ENCODE peak calls at places on chromosome 22, in six cellular contexts. W, T, F, O, Y and Z are unnamed samples.

GRCh38 chr22:46139895-46140350 is 10.4 kb upstream of the PPARA start:
- DNase-seq in T (no peak), F (no peak), W (no peak), O (no peak), Y (peak), Z (peak)

GRCh38 chr22:20036119-20036518 is 15.2 kb downstream of the TANGO2 start:
- DNase-seq in W (no peak), F (no peak), Y (no peak), O (no peak), T (no peak), Z (no peak)

GRCh38 chr22:28299760-28300159 is 379.9 kb downstream of the TTC28 start:
- DNase-seq in W (peak), F (no peak), T (no peak), O (no peak), Y (peak), Z (no peak)

GRCh38 chr22:43203471-43203981 is 16.6 kb upstream of the TTLL12 start:
- DNase-seq in F (no peak), T (no peak), Y (peak), W (peak), O (peak), Z (peak)

GRCh38 chr22:34973016-34973415 is 92.9 kb upstream of the ISX start:
- DNase-seq in O (peak), F (no peak), T (no peak), W (peak), Y (no peak), Z (no peak)

GRCh38 chr22:22067192-22067591 is 84.6 kb upstream of the TOP3B start:
- DNase-seq in T (no peak), Y (no peak), W (no peak), F (no peak), O (no peak), Z (no peak)

GRCh38 chr22:42747701-42748513 is 27.2 kb upstream of the A4GALT start:
- DNase-seq in T (peak), F (no peak), Y (no peak), W (peak), O (peak), Z (no peak)

GRCh38 chr22:43110444-43110926 is at the start of gene BIK:
- DNase-seq in Y (peak), O (peak), W (peak), F (peak), T (peak), Z (peak)

GRCh38 chr22:49789289-49790141 is 38.2 kb downstream of the BRD1 start:
- DNase-seq in O (no peak), F (peak), W (peak), Y (peak), T (no peak), Z (peak)

GRCh38 chr22:23064381-23065068 is 5.8 kb upstream of the GNAZ start:
- DNase-seq in F (no peak), W (no peak), O (no peak), Y (peak), T (peak), Z (peak)

GRCh38 chr22:19719055-19719482 is 4.3 kb upstream of the GP1BB start:
- DNase-seq in O (no peak), F (no peak), T (no peak), Y (no peak), W (no peak), Z (no peak)

GRCh38 chr22:24471570-24471969 is 23.6 kb upstream of the UPB1 start:
- DNase-seq in F (no peak), Y (peak), T (no peak), W (no peak), O (no peak), Z (no peak)

GRCh38 chr22:50641696-50642607 is 14.0 kb upstream of the ARSA start:
- DNase-seq in Y (no peak), T (no peak), F (no peak), O (peak), W (peak), Z (peak)

GRCh38 chr22:36760716-36761115 is 15.2 kb downstream of the IFT27 start:
- DNase-seq in Y (no peak), O (no peak), T (no peak), W (no peak), F (no peak), Z (no peak)

DNA sequence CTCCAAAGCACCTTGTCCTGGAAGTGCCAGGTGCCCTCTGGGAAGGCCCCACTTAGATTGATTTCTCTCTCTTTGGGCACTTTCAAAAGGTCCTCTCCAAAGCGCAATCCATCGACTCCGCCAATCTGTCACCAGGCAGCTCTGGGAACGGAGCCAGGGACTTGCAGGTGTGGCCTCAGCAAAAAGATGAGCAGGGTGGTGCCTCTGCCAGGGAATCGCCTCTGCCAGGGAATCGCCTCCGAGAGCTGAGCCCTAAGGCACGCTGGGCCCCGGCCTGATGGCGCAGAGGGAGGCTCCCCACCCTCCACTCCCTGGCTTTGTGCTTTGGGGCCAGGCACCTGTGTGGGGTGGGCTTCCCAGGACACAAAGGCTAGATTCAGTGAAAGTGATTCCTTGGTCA is 1391.3 kb downstream of the TBC1D22A start:
- DNase-seq in Y (no peak), T (no peak), F (peak), O (no peak), W (no peak), Z (no peak)
- H3K27ac ChIP-seq in Y (no peak), T (no peak), F (no peak), O (no peak), W (no peak), Z (no peak)

GRCh38 chr22:30617819-30618218 is 10.8 kb downstream of the TCN2 start:
- DNase-seq in T (no peak), F (no peak), W (no peak), Y (no peak), O (no peak), Z (no peak)
- H3K4me3 ChIP-seq in T (no peak), F (no peak), W (no peak), Y (no peak), O (no peak), Z (no peak)

GRCh38 chr22:30299322-30299721 is 10.0 kb upstream of the CASTOR1 start:
- DNase-seq in W (no peak), Y (no peak), F (no peak), O (no peak), T (no peak), Z (no peak)
- H3K27ac ChIP-seq in W (no peak), Y (no peak), F (no peak), O (no peak), T (no peak), Z (peak)

DNA sequence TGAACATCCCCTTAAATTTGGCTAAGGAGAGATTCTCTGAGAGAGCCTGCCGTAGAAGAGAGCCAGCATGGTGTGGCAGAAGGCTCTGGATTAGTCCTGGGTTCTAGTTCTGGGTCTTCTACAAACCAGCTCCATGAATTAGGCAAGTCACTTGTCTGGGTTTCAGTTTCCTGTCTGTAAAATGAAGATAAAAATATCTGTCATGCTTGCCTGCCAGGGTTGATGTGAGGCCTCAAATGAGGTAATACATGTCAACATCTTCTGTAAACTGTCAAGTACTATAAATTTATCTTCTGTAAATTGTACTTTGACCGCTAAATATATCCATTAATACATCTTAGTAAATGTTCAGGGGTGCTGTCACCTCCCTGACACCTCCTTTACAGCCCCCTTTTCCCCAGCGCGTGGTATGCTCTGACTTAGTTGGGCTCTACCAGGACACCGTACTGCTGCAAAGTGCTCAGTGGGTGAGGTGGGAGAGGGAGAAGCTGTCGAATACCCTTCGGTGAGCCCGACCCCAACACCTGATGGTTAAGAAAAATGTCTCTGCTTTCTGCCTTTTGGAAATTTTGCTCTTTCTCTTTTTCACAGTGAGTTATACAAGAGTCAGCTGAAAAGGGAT is 14.9 kb downstream of the RBX1 start:
- DNase-seq in F (no peak), O (no peak), T (no peak), W (no peak), Y (no peak), Z (no peak)
- H3K4me3 ChIP-seq in F (no peak), O (no peak), T (no peak), W (no peak), Y (no peak), Z (no peak)

DNA sequence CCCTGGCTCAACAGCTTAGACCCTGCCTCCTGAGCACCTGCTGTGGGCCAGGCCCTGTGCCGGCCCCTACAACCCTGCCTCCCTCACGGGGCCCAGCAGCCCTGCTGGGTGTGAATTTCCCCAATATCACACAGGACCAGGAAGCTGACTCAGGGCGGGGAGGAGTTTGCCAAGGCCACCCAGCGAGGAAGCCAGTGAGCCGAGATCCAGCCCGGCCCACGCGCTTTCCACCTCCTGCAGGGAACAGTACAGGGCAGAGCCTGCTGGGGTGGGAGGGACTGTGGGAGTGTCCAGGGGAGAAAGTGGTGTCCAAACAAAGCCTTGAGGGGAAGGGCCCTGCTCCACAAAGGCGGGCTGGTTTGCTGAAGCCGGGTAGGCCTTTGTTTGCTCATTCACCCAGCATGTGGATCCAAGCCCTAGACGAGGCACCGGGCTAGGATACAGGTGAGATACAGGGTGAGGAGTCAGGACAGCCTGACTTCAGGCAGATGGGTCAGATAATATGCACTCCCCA is 26.8 kb downstream of the RPL3 start:
- DNase-seq in T (peak), Y (peak), O (peak), F (peak), W (peak), Z (peak)
- H3K27ac ChIP-seq in T (peak), Y (no peak), O (no peak), F (peak), W (no peak), Z (peak)